ENCODE peak calls at places on chromosomes 16 and 17, in five cellular contexts. L is foreskin fibroblast, Y is A549, D is lower lobe of right lung, T is fibroblast of pulmonary artery. B is an unnamed sample.

GRCh38 chr16:53855056-53855455 is 151.1 kb downstream of the FTO start:
- DNase-seq in L (no peak), Y (no peak), D (no peak), T (no peak), B (no peak)

GRCh38 chr16:56773531-56773930 is 43.6 kb downstream of the NUP93 start:
- DNase-seq in L (no peak), Y (no peak), D (no peak), T (no peak), B (no peak)

GRCh38 chr17:61556224-61557188 is 34.5 kb downstream of the NACA2 start:
- DNase-seq in L (no peak), Y (no peak), D (no peak), T (peak), B (no peak)

GRCh38 chr16:29694384-29695195 is 15.6 kb downstream of the QPRT start:
- DNase-seq in L (no peak), Y (no peak), D (peak), T (no peak), B (no peak)

GRCh38 chr16:89873822-89874689 is 664 bp downstream of the TCF25 start:
- DNase-seq in L (peak), Y (peak), D (peak), T (peak), B (peak)

GRCh38 chr17:64357191-64357981 is 33.3 kb downstream of the PECAM1 start:
- DNase-seq in L (peak), Y (no peak), D (no peak), T (peak), B (peak)

GRCh38 chr17:73478768-73479424 is 165.3 kb downstream of the SDK2 start:
- DNase-seq in L (no peak), Y (peak), D (no peak), T (no peak), B (no peak)

GRCh38 chr16:85286970-85287814 is 174.9 kb upstream of the CIBAR2 start:
- DNase-seq in L (peak), Y (no peak), D (peak), T (peak), B (no peak)

GRCh38 chr17:1422907-1423306 is 22.9 kb upstream of the YWHAE start:
- DNase-seq in L (peak), Y (peak), D (no peak), T (peak), B (peak)

GRCh38 chr16:75256059-75256870 is 4.8 kb upstream of the BCAR1 start:
- DNase-seq in L (no peak), Y (no peak), D (peak), T (no peak), B (no peak)

GRCh38 chr16:25838724-25839186 is 147.0 kb downstream of the HS3ST4 start:
- DNase-seq in L (peak), Y (peak), D (no peak), T (peak), B (peak)

GRCh38 chr16:87040169-87041117 is 276.7 kb downstream of the C16orf95 start:
- DNase-seq in L (no peak), Y (no peak), D (no peak), T (no peak), B (no peak)

GRCh38 chr16:29710227-29711219 is 31.5 kb downstream of the QPRT start:
- DNase-seq in L (peak), Y (peak), D (peak), T (peak), B (no peak)

GRCh38 chr17:835263-835662 is 53.1 kb downstream of the MRM3 start:
- DNase-seq in L (peak), Y (no peak), D (no peak), T (peak), B (peak)

GRCh38 chr16:74480150-74481029 is 59.1 kb upstream of the CLEC18B start:
- DNase-seq in L (peak), Y (peak), D (no peak), T (peak), B (peak)

GRCh38 chr16:11506816-11507305 is 79.9 kb downstream of the LITAF start:
- DNase-seq in L (no peak), Y (no peak), D (no peak), T (no peak), B (no peak)

GRCh38 chr17:21043296-21044232 is 753 bp upstream of the USP22 start:
- DNase-seq in L (peak), Y (peak), D (peak), T (peak), B (peak)

GRCh38 chr17:35368086-35368824 is 5.2 kb downstream of the SLFN11 start:
- DNase-seq in L (no peak), Y (no peak), D (no peak), T (peak), B (no peak)

GRCh38 chr16:72474511-72475123 is 302.7 kb upstream of the PMFBP1 start:
- DNase-seq in L (peak), Y (no peak), D (no peak), T (peak), B (no peak)

GRCh38 chr16:67030221-67030962 is 1.4 kb downstream of the CBFB start:
- DNase-seq in L (no peak), Y (no peak), D (no peak), T (no peak), B (no peak)

GRCh38 chr17:71828182-71828596 is 292.6 kb upstream of the SOX9 start:
- DNase-seq in L (peak), Y (no peak), D (no peak), T (no peak), B (peak)

GRCh38 chr16:64991011-64991410 is 130.9 kb downstream of the CDH11 start:
- DNase-seq in L (no peak), Y (no peak), D (no peak), T (no peak), B (no peak)

GRCh38 chr17:46044989-46045388 is 45.9 kb downstream of the STH start:
- DNase-seq in L (no peak), Y (no peak), D (no peak), T (no peak), B (no peak)

GRCh38 chr17:32879143-32879542 is 2.2 kb upstream of the MYO1D start:
- DNase-seq in L (no peak), Y (no peak), D (no peak), T (no peak), B (no peak)

GRCh38 chr17:343875-344752 is 8.5 kb downstream of the RPH3AL start:
- DNase-seq in L (no peak), Y (no peak), D (no peak), T (no peak), B (no peak)

DNA sequence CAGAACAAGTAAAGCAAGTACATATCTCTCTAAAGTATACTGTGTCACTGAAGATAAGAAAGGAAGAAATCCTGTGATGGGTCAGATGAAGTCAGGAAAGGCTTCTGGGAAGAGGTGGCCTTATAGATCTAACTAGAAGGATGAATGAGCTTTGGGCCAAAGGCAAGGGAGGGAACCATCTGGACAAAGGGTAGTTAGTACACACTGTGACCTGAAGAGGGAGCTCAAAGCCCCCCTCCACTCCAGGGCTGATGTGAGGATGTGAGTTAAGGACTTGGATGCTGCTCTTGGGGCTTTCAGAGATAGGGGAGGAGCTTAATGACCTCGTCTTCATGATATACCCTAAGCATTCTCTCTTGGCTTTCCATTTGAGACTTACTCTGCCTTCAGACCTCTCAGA is 185.3 kb upstream of the CACNG3 start:
- DNase-seq in L (no peak), Y (peak), D (no peak), T (peak), B (no peak)
- TF ChIP-seq CTCF in L (peak), Y (peak), D (peak), T (peak), B (no peak)

GRCh38 chr16:3306078-3306477 is 781 bp downstream of the ZNF75A start:
- DNase-seq in L (no peak), Y (no peak), D (no peak), T (no peak), B (no peak)

GRCh38 chr16:3304370-3304769 is 860 bp downstream of the TIGD7 start:
- DNase-seq in L (no peak), Y (no peak), D (no peak), T (peak), B (no peak)

GRCh38 chr16:3305109-3306068 is at the start of the genes TIGD7 and ZNF75A:
- DNase-seq in L (peak), Y (peak), D (peak), T (peak), B (peak)
- TF ChIP-seq CTCF in L (no peak), Y (no peak), D (peak), T (no peak), B (peak)

GRCh38 chr16:58487566-58488351 is 12.2 kb upstream of the NDRG4 start:
- DNase-seq in L (peak), Y (peak), D (peak), T (peak), B (peak)
- TF ChIP-seq CTCF in L (peak), Y (peak), D (peak), T (peak), B (peak)

DNA sequence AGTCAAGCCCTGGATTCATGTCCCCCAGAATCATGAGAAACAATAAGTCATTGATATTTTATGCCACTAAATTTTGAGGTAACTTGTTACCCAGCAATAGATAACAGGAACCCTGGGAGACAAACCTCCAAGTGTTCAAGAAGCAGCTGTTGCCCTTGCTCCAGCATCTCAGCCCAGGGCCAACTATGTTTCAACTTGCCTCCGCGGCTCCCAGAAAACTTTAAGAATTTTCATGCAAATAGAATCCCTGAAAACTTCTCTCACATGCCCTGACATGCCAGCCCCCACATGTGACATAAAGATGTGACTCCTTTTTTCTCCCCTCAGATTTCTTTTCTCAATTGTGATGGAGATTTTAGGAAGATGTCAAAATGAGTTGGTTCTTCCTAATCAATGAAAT is 22.8 kb downstream of the LYRM9 start:
- DNase-seq in L (no peak), Y (no peak), D (no peak), T (no peak), B (no peak)
- TF ChIP-seq CTCF in L (no peak), Y (no peak), D (no peak), T (no peak), B (no peak)

DNA sequence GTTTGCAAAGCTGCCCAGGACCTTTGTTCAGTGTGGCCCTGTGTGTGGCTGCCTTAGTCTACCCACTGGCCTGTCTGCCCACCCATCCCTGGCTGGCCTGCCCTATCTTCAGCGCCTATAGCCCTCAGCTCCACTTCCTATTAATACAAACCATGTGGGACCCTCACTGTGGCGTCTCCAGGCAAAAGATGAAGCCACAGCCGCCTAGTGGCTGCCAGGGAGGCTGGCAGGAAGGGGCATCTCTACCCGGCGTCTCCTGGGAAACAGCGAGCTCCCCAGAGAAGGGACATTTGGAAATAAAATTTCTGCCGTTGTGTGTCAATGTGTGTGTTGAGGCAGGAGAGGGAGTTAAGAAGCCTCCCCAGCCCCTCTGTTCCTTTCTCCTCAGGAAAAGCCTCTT is 31.5 kb downstream of the NEUROD2 start:
- DNase-seq in L (peak), Y (peak), D (no peak), T (no peak), B (no peak)
- TF ChIP-seq CTCF in L (peak), Y (peak), D (peak), T (peak), B (peak)

GRCh38 chr17:77817953-77818352 is 140.6 kb upstream of the TNRC6C start:
- DNase-seq in L (peak), Y (no peak), D (no peak), T (no peak), B (no peak)

GRCh38 chr17:77822302-77823030 is 136.0 kb upstream of the TNRC6C start:
- DNase-seq in L (no peak), Y (no peak), D (peak), T (peak), B (no peak)

GRCh38 chr17:77819497-77819896 is 139.0 kb upstream of the TNRC6C start:
- DNase-seq in L (no peak), Y (no peak), D (no peak), T (no peak), B (no peak)

GRCh38 chr17:77824102-77824779 is 134.3 kb upstream of the TNRC6C start:
- DNase-seq in L (no peak), Y (no peak), D (peak), T (no peak), B (no peak)

DNA sequence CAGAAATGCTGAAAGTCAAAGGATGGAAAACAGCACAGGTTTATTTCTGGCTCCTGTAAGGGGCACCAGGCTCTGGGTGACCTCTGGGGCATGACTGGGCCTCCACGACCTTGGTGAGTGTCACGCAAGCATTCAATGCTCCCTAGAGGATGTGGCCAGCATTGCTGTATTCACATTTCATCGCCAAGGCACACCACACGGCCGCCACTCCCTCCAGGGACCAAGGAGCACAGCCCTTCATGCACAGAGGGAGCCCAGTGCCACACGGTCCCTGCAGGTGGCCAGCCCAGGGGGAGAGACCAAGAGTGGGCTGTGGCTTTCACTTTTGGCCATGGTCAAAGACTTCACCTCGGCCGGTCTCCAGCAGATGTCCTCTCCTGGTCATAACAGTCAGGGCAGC is 137.4 kb upstream of the TNRC6C start:
- DNase-seq in L (no peak), Y (no peak), D (peak), T (no peak), B (no peak)
- TF ChIP-seq CTCF in L (no peak), Y (no peak), D (no peak), T (no peak), B (no peak)

DNA sequence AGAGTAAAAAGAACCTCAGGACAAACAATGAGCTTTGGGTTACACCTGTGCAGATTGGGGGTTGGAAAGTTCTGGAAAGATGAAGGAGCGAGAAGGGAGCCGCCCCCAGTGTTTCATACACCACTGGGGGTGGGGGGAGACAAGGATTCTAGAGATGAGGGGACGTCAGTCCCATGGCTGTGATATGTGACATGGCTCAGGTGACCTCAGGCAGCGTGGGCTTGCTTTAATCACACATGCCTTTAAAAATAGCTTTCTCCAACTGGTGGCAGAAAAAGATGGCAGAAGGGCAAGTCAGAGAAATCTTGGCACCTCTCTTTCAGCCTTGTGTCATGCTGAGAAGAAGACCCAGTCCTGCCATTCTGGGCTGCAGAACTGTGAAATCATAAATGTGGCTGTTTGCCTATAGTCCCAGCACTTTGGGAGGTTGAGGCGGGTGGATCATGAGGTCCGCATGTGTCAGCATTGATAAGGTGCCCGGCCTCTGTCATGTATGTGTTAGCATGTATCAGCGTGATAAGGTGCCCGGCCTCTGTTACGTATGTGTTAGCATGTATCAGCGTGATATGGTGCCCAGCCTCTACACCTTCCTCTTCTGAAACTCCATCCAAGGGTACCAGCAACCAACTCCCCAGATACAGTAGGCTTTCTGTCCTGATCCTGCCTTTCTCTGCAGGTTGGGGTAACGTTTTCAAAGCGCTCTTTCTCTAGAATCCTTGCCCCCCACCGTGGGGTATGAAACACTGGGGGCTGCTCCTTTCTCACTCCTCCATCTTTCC is 25.0 kb downstream of the WIPI1 start:
- DNase-seq in L (no peak), Y (no peak), D (no peak), T (no peak), B (no peak)
- TF ChIP-seq CTCF in L (no peak), Y (no peak), D (no peak), T (no peak), B (no peak)

B was measured in AG09319.